ENCODE peak calls at places on chromosome 9, in four cellular contexts. One of them, this sample, is unnamed.

GRCh38 chr9:96884443-96884842 is 30.1 kb upstream of the ZNF782 start:
- DNase-seq in CD4-positive, alpha-beta T cell: no peak
- DNase-seq in activated CD8-positive, alpha-beta T cell treated with anti-CD3 and anti-CD28 coated beads for 36 hours: no peak
- DNase-seq in fibroblast of lung: peak; percentile 81
- DNase-seq in this sample: peak; percentile 46

GRCh38 chr9:11618241-11618805 is 1005.5 kb upstream of the PTPRD start:
- DNase-seq in fibroblast of lung: no peak
- DNase-seq in CD4-positive, alpha-beta T cell: no peak
- DNase-seq in activated CD8-positive, alpha-beta T cell treated with anti-CD3 and anti-CD28 coated beads for 36 hours: no peak
- DNase-seq in this sample: no peak

GRCh38 chr9:107838766-107839165 is 349.2 kb upstream of the KLF4 start:
- DNase-seq in CD4-positive, alpha-beta T cell: no peak
- DNase-seq in fibroblast of lung: no peak
- DNase-seq in activated CD8-positive, alpha-beta T cell treated with anti-CD3 and anti-CD28 coated beads for 36 hours: no peak
- DNase-seq in this sample: no peak

GRCh38 chr9:116087751-116088194 is 65.8 kb upstream of the PAPPA start:
- DNase-seq in CD4-positive, alpha-beta T cell: no peak
- DNase-seq in activated CD8-positive, alpha-beta T cell treated with anti-CD3 and anti-CD28 coated beads for 36 hours: no peak
- DNase-seq in fibroblast of lung: peak; percentile 85
- DNase-seq in this sample: no peak

GRCh38 chr9:69599232-69599971 is 72.8 kb downstream of the APBA1 start:
- DNase-seq in activated CD8-positive, alpha-beta T cell treated with anti-CD3 and anti-CD28 coated beads for 36 hours: no peak
- DNase-seq in fibroblast of lung: peak; percentile 59
- DNase-seq in CD4-positive, alpha-beta T cell: no peak
- DNase-seq in this sample: no peak

GRCh38 chr9:37972346-37972745 is 68.4 kb upstream of the SLC25A51 start:
- DNase-seq in fibroblast of lung: peak; percentile 39
- DNase-seq in activated CD8-positive, alpha-beta T cell treated with anti-CD3 and anti-CD28 coated beads for 36 hours: no peak
- DNase-seq in CD4-positive, alpha-beta T cell: no peak
- DNase-seq in this sample: peak; percentile 52

GRCh38 chr9:8677725-8678124 is 878.1 kb upstream of the DMAC1 start:
- DNase-seq in fibroblast of lung: no peak
- DNase-seq in activated CD8-positive, alpha-beta T cell treated with anti-CD3 and anti-CD28 coated beads for 36 hours: no peak
- DNase-seq in CD4-positive, alpha-beta T cell: no peak
- DNase-seq in this sample: no peak

GRCh38 chr9:124210697-124211096 is 47.1 kb upstream of the NEK6 start:
- DNase-seq in CD4-positive, alpha-beta T cell: no peak
- DNase-seq in fibroblast of lung: peak; percentile 6
- DNase-seq in activated CD8-positive, alpha-beta T cell treated with anti-CD3 and anti-CD28 coated beads for 36 hours: peak; percentile 80
- DNase-seq in this sample: no peak

GRCh38 chr9:113682297-113682771 is 193.8 kb upstream of the ZNF618 start:
- DNase-seq in fibroblast of lung: peak; percentile 68
- DNase-seq in CD4-positive, alpha-beta T cell: no peak
- DNase-seq in activated CD8-positive, alpha-beta T cell treated with anti-CD3 and anti-CD28 coated beads for 36 hours: peak; percentile 69
- DNase-seq in this sample: no peak

GRCh38 chr9:131707677-131708612 is 31.9 kb downstream of the RAPGEF1 start:
- DNase-seq in activated CD8-positive, alpha-beta T cell treated with anti-CD3 and anti-CD28 coated beads for 36 hours: peak; percentile 23
- DNase-seq in fibroblast of lung: peak; percentile 83
- DNase-seq in CD4-positive, alpha-beta T cell: no peak
- DNase-seq in this sample: peak; percentile 71

GRCh38 chr9:100623969-100624368 is 46.1 kb downstream of the CAVIN4 start:
- DNase-seq in fibroblast of lung: no peak
- DNase-seq in CD4-positive, alpha-beta T cell: no peak
- DNase-seq in activated CD8-positive, alpha-beta T cell treated with anti-CD3 and anti-CD28 coated beads for 36 hours: no peak
- DNase-seq in this sample: no peak

GRCh38 chr9:70406446-70406862 is 8.0 kb downstream of the KLF9 start:
- DNase-seq in CD4-positive, alpha-beta T cell: no peak
- DNase-seq in fibroblast of lung: peak; percentile 74
- DNase-seq in activated CD8-positive, alpha-beta T cell treated with anti-CD3 and anti-CD28 coated beads for 36 hours: peak; percentile 76
- DNase-seq in this sample: no peak

GRCh38 chr9:89916001-89916635 is 311.3 kb downstream of the GADD45G start:
- DNase-seq in fibroblast of lung: peak; percentile 57
- DNase-seq in activated CD8-positive, alpha-beta T cell treated with anti-CD3 and anti-CD28 coated beads for 36 hours: peak; percentile 10
- DNase-seq in CD4-positive, alpha-beta T cell: no peak
- DNase-seq in this sample: no peak

GRCh38 chr9:33180526-33181184 is 13.5 kb upstream of the B4GALT1 start:
- DNase-seq in activated CD8-positive, alpha-beta T cell treated with anti-CD3 and anti-CD28 coated beads for 36 hours: no peak
- DNase-seq in fibroblast of lung: peak; percentile 85
- DNase-seq in CD4-positive, alpha-beta T cell: no peak
- DNase-seq in this sample: no peak

GRCh38 chr9:114889802-114890224 is 40.6 kb downstream of the TNFSF8 start:
- DNase-seq in CD4-positive, alpha-beta T cell: no peak
- DNase-seq in fibroblast of lung: peak; percentile 39
- DNase-seq in activated CD8-positive, alpha-beta T cell treated with anti-CD3 and anti-CD28 coated beads for 36 hours: peak; percentile 58
- DNase-seq in this sample: no peak

GRCh38 chr9:90770927-90771326 is 30.7 kb upstream of the SYK start:
- DNase-seq in activated CD8-positive, alpha-beta T cell treated with anti-CD3 and anti-CD28 coated beads for 36 hours: no peak
- DNase-seq in CD4-positive, alpha-beta T cell: no peak
- DNase-seq in fibroblast of lung: no peak
- DNase-seq in this sample: no peak

GRCh38 chr9:137000177-137000930 is 4.0 kb upstream of the CLIC3 start:
- DNase-seq in activated CD8-positive, alpha-beta T cell treated with anti-CD3 and anti-CD28 coated beads for 36 hours: peak; percentile 84
- DNase-seq in CD4-positive, alpha-beta T cell: no peak
- DNase-seq in fibroblast of lung: peak; percentile 67
- DNase-seq in this sample: no peak

GRCh38 chr9:123091459-123091858 is 58.0 kb downstream of the GPR21 start:
- DNase-seq in fibroblast of lung: no peak
- DNase-seq in activated CD8-positive, alpha-beta T cell treated with anti-CD3 and anti-CD28 coated beads for 36 hours: no peak
- DNase-seq in CD4-positive, alpha-beta T cell: no peak
- DNase-seq in this sample: no peak
- TF ChIP-seq CTCF in fibroblast of lung: no peak
- TF ChIP-seq CTCF in activated CD8-positive, alpha-beta T cell treated with anti-CD3 and anti-CD28 coated beads for 36 hours: no peak
- TF ChIP-seq CTCF in CD4-positive, alpha-beta T cell: no peak
- TF ChIP-seq CTCF in this sample: peak; percentile 36

GRCh38 chr9:311837-312236 is 97.2 kb downstream of the DOCK8 start:
- DNase-seq in fibroblast of lung: no peak
- DNase-seq in CD4-positive, alpha-beta T cell: no peak
- DNase-seq in activated CD8-positive, alpha-beta T cell treated with anti-CD3 and anti-CD28 coated beads for 36 hours: no peak
- DNase-seq in this sample: no peak

GRCh38 chr9:303502-303901 is 88.8 kb downstream of the DOCK8 start:
- DNase-seq in CD4-positive, alpha-beta T cell: no peak
- DNase-seq in fibroblast of lung: no peak
- DNase-seq in activated CD8-positive, alpha-beta T cell treated with anti-CD3 and anti-CD28 coated beads for 36 hours: no peak
- DNase-seq in this sample: no peak

GRCh38 chr9:304519-305185 is 90.0 kb downstream of the DOCK8 start:
- DNase-seq in CD4-positive, alpha-beta T cell: peak; percentile 12
- DNase-seq in fibroblast of lung: no peak
- DNase-seq in activated CD8-positive, alpha-beta T cell treated with anti-CD3 and anti-CD28 coated beads for 36 hours: no peak
- DNase-seq in this sample: no peak

GRCh38 chr9:304106-304505 is 89.4 kb downstream of the DOCK8 start:
- DNase-seq in activated CD8-positive, alpha-beta T cell treated with anti-CD3 and anti-CD28 coated beads for 36 hours: no peak
- DNase-seq in CD4-positive, alpha-beta T cell: no peak
- DNase-seq in fibroblast of lung: no peak
- DNase-seq in this sample: no peak

DNA sequence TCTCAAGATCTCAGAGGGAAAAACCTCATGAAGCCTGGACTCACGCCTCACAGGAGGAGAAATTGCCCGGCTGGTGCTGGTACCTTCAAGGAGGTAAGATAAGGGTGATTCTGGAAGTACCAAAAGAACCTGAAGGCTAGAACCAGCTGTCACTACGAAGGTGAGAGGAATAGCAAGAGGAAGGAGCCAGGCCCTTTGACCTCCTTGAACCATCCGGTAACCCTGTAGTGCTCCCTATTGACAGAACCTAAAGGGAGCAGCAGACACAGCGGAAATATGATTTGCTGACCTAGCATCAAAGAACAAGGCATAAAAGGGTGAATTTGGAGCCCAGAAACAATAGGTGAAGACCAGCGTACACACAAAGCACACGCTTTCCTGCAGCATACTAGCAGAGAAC is 92.2 kb downstream of the DOCK8 start:
- DNase-seq in CD4-positive, alpha-beta T cell: peak; percentile 62
- DNase-seq in activated CD8-positive, alpha-beta T cell treated with anti-CD3 and anti-CD28 coated beads for 36 hours: peak; percentile 16
- DNase-seq in fibroblast of lung: no peak
- DNase-seq in this sample: no peak
- TF ChIP-seq CTCF in CD4-positive, alpha-beta T cell: peak; percentile 33
- TF ChIP-seq CTCF in activated CD8-positive, alpha-beta T cell treated with anti-CD3 and anti-CD28 coated beads for 36 hours: no peak
- TF ChIP-seq CTCF in fibroblast of lung: no peak
- TF ChIP-seq CTCF in this sample: peak; percentile 36

DNA sequence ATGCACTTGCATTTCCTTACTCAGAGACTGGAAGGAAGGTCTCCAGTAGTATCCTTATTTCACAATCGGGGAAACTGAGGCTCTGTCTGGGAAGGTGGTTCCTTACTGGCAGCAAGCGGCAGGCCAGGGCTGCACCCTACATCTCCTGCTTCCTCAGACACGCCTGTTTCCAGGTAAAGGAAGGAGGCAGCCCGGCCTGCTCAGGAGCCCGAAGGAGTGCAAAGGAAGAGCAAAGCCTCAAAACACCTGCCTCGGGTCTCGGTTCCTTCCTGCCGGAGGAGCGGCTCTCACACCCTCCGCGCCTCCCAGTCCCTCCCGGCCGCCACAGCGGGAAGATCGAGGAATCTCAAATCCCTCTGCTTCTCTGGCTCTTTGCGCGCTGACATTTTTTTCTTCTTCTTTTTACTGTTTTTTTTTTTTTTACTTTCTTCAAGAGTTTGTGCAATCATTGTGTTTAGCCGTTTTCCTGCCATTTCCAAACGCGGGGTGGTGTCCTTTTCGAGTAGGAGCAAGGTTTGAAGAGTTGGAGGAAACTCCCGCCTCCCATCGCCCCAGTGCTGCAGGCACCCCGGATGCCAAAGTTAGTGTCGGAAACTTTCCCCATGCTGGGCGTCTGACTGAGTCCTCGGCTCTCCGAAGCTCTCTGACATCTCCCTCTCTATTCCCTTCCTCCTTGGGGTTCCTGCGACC is 1.0 kb downstream of the GGTA1 start:
- DNase-seq in fibroblast of lung: peak; percentile 8
- DNase-seq in CD4-positive, alpha-beta T cell: no peak
- DNase-seq in activated CD8-positive, alpha-beta T cell treated with anti-CD3 and anti-CD28 coated beads for 36 hours: peak; percentile 10
- DNase-seq in this sample: no peak
- TF ChIP-seq CTCF in fibroblast of lung: no peak
- TF ChIP-seq CTCF in CD4-positive, alpha-beta T cell: no peak
- TF ChIP-seq CTCF in activated CD8-positive, alpha-beta T cell treated with anti-CD3 and anti-CD28 coated beads for 36 hours: peak; percentile 15
- TF ChIP-seq CTCF in this sample: no peak

DNA sequence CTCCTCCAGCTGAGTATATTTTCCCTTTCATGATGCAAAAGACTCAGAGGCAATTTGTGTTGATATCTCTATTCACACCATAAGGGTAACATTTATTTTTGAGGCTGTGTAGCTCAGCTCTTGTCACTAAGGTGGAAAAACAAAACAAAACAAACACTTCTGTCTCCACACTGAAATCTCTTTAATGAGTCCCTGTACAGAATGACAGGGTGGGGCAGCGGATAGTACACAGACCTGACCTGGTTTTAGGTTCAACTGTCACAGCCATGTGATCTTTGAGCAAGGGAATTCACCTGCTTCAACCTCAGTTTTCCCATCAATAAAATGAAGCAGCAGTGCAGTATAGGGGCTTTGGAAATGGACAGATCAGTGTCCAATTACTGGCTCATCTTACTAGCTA is 29.3 kb downstream of the TLR4 start:
- DNase-seq in activated CD8-positive, alpha-beta T cell treated with anti-CD3 and anti-CD28 coated beads for 36 hours: no peak
- DNase-seq in fibroblast of lung: no peak
- DNase-seq in CD4-positive, alpha-beta T cell: no peak
- DNase-seq in this sample: no peak
- TF ChIP-seq CTCF in activated CD8-positive, alpha-beta T cell treated with anti-CD3 and anti-CD28 coated beads for 36 hours: no peak
- TF ChIP-seq CTCF in fibroblast of lung: no peak
- TF ChIP-seq CTCF in CD4-positive, alpha-beta T cell: no peak
- TF ChIP-seq CTCF in this sample: no peak

GRCh38 chr9:15400281-15400941 is 22.3 kb upstream of the SNAPC3 start:
- DNase-seq in CD4-positive, alpha-beta T cell: no peak
- DNase-seq in activated CD8-positive, alpha-beta T cell treated with anti-CD3 and anti-CD28 coated beads for 36 hours: no peak
- DNase-seq in fibroblast of lung: peak; percentile 8
- DNase-seq in this sample: no peak
- TF ChIP-seq CTCF in CD4-positive, alpha-beta T cell: no peak
- TF ChIP-seq CTCF in activated CD8-positive, alpha-beta T cell treated with anti-CD3 and anti-CD28 coated beads for 36 hours: no peak
- TF ChIP-seq CTCF in fibroblast of lung: no peak
- TF ChIP-seq CTCF in this sample: no peak

DNA sequence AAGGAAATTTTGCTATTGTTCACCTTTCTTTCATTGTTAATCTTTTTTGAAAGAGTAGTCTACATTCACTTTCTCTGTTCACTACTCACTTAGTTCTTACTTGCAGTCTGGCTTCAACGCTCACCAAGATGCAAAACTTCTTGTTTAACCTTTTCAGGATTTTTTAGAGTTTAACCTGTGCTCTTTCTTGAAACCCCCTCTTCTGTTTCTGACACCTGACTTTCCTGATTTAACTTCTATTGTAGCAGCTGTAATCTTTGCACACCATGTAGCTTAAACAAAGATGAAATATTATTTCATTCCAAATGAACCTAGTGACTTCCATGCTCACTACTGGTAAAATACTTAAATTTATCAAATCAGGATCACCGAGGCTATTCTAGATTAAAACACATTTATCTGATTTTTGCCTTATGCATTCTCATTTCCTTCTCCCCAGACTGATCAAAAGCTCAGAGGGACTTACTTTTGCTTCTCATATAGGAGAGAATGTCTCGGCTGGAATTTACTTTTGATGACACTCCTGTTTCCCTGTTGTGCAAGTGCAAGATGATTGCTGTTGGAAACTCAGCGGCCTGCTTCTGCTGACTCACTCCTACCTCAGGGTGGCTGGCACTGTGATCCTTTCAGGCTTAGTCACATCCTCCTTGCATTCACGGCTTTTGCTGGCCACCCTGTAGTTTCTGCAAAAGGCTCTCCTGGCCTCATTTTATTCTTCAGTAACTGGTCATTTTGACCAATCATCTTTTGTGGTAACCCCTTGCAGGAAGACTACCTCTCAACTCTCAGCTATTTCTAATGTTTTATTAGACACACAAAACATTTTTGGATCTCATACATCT is 109.3 kb upstream of the IFNE start:
- DNase-seq in activated CD8-positive, alpha-beta T cell treated with anti-CD3 and anti-CD28 coated beads for 36 hours: peak; percentile 79
- DNase-seq in fibroblast of lung: peak; percentile 100
- DNase-seq in CD4-positive, alpha-beta T cell: no peak
- DNase-seq in this sample: peak; percentile 95
- TF ChIP-seq CTCF in activated CD8-positive, alpha-beta T cell treated with anti-CD3 and anti-CD28 coated beads for 36 hours: no peak
- TF ChIP-seq CTCF in fibroblast of lung: no peak
- TF ChIP-seq CTCF in CD4-positive, alpha-beta T cell: no peak
- TF ChIP-seq CTCF in this sample: no peak

GRCh38 chr9:121718501-121718900 is 67.1 kb downstream of the DAB2IP start:
- DNase-seq in CD4-positive, alpha-beta T cell: no peak
- DNase-seq in fibroblast of lung: peak; percentile 21
- DNase-seq in activated CD8-positive, alpha-beta T cell treated with anti-CD3 and anti-CD28 coated beads for 36 hours: no peak
- DNase-seq in this sample: no peak
- TF ChIP-seq CTCF in CD4-positive, alpha-beta T cell: no peak
- TF ChIP-seq CTCF in fibroblast of lung: no peak
- TF ChIP-seq CTCF in activated CD8-positive, alpha-beta T cell treated with anti-CD3 and anti-CD28 coated beads for 36 hours: no peak
- TF ChIP-seq CTCF in this sample: no peak

This sample was measured in retinal pigment epithelial cell.